ENCODE peak calls at places on chromosomes 4 and X, in seven cellular contexts. B is colonic mucosa; T is ovary; C is heart right ventricle; Y is CD4-positive, alpha-beta memory T cell; D is CD8-positive, alpha-beta T cell; A is heart left ventricle. V is an unnamed sample.

GRCh38 chr4:74480267-74480666 is 35.3 kb downstream of the AREG start:
- DNase-seq in T (no peak), C (no peak), D (no peak), B (no peak), A (no peak), Y (no peak), V (no peak)

GRCh38 chrX:136130931-136131843 is 16.1 kb upstream of the FHL1 start:
- DNase-seq in Y (no peak), T (no peak), C (no peak), A (no peak), B (no peak), D (no peak), V (no peak)

GRCh38 chr4:37988670-37989069 is 28.5 kb downstream of the PTTG2 start:
- DNase-seq in Y (no peak), C (no peak), T (no peak), A (no peak), B (no peak), D (no peak), V (no peak)

GRCh38 chr4:54082168-54082567 is 17.8 kb upstream of the CHIC2 start:
- DNase-seq in C (no peak), T (no peak), A (no peak), Y (no peak), D (no peak), B (peak; percentile 56), V (no peak)

GRCh38 chr4:77395481-77395880 is 210.1 kb upstream of the CXCL13 start:
- DNase-seq in C (no peak), T (no peak), B (no peak), D (no peak), Y (no peak), A (no peak), V (no peak)

GRCh38 chr4:46648088-46648744 is 258.3 kb upstream of the GABRA2 start:
- DNase-seq in B (peak; percentile 19), C (no peak), A (no peak), Y (no peak), D (no peak), T (no peak), V (no peak)

GRCh38 chr4:7411896-7412585 is 22.7 kb downstream of the PSAPL1 start:
- DNase-seq in Y (no peak), B (no peak), D (no peak), A (peak; percentile 24), T (peak; percentile 21), C (no peak), V (no peak)

GRCh38 chrX:113058634-113059033 is 218.0 kb upstream of the AMOT start:
- DNase-seq in Y (no peak), C (no peak), T (no peak), A (no peak), B (no peak), D (no peak), V (no peak)

GRCh38 chr4:17238633-17239032 is 273.3 kb downstream of the QDPR start:
- DNase-seq in A (no peak), T (no peak), C (no peak), B (no peak), Y (no peak), D (no peak), V (no peak)

GRCh38 chr4:4424499-4425115 is 37.7 kb downstream of the NSG1 start:
- DNase-seq in T (no peak), Y (no peak), B (peak; percentile 11), D (no peak), A (no peak), C (no peak), V (no peak)
- H3K4me1 ChIP-seq in T (peaks cover 5% of the 10 kb centered on the region), Y (peaks cover 6% of the 10 kb centered on the region), B (no peaks in the 10 kb centered on the region), D (no peaks in the 10 kb centered on the region), A (no peaks in the 10 kb centered on the region), C (no peaks in the 10 kb centered on the region), V (no peaks in the 10 kb centered on the region)

GRCh38 chr4:3430524-3430923 is 11.2 kb upstream of the HGFAC start:
- DNase-seq in Y (no peak), T (no peak), A (no peak), B (no peak), C (no peak), D (no peak), V (no peak)

GRCh38 chr4:3431446-3431993 is 10.2 kb upstream of the HGFAC start:
- DNase-seq in A (no peak), T (no peak), D (no peak), B (no peak), Y (no peak), C (no peak), V (no peak)

GRCh38 chr4:3434891-3435683 is 6.7 kb upstream of the HGFAC start:
- DNase-seq in B (no peak), A (no peak), T (peak; percentile 45), D (no peak), C (no peak), Y (no peak), V (peak; percentile 54)

GRCh38 chr4:3433138-3433869 is 8.5 kb upstream of the HGFAC start:
- DNase-seq in T (no peak), D (no peak), B (no peak), C (no peak), Y (no peak), A (no peak), V (no peak)

GRCh38 chr4:3432381-3432790 is 9.4 kb upstream of the HGFAC start:
- DNase-seq in B (no peak), D (no peak), C (no peak), Y (no peak), T (no peak), A (no peak), V (no peak)
- H3K4me1 ChIP-seq in B (peaks cover 3% of the 10 kb centered on the region), D (no peaks in the 10 kb centered on the region), C (no peaks in the 10 kb centered on the region), Y (no peaks in the 10 kb centered on the region), T (no peaks in the 10 kb centered on the region), A (no peaks in the 10 kb centered on the region), V (peaks cover 8% of the 10 kb centered on the region)

GRCh38 chr4:22457348-22457747 is 58.5 kb downstream of the ADGRA3 start:
- DNase-seq in C (no peak), A (no peak), Y (no peak), D (no peak), B (no peak), T (no peak), V (no peak)
- H3K4me1 ChIP-seq in C (peaks cover 9% of the 10 kb centered on the region), A (no peaks in the 10 kb centered on the region), Y (no peaks in the 10 kb centered on the region), D (no peaks in the 10 kb centered on the region), B (no peaks in the 10 kb centered on the region), T (no peaks in the 10 kb centered on the region), V (peaks cover 34% of the 10 kb centered on the region)

DNA sequence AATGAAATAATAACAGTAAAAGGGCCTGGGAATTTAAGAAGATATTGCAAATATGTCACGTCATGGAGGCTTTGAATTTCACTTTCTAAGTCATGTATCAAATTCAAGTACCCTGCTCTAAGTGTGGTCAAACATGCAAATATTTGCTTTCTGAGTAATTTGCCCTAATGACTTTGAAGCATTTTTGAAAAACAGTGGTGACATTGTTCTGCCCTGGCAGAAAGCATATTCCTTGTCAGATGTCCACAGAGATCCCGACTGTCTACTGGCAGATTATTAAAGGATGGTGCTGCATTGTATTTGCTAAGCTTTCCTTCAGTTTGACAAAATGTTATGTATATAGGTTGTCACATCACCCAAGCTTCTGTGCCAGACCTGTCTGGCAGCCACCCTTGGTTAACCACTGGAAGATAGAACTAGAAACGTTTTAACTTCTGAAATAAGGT is 92.5 kb downstream of the ANK2 start:
- DNase-seq in T (no peak), D (no peak), Y (no peak), A (no peak), B (no peak), C (no peak), V (no peak)
- H3K4me1 ChIP-seq in T (peaks cover 7% of the 10 kb centered on the region), D (no peaks in the 10 kb centered on the region), Y (no peaks in the 10 kb centered on the region), A (no peaks in the 10 kb centered on the region), B (no peaks in the 10 kb centered on the region), C (peaks cover 34% of the 10 kb centered on the region), V (no peaks in the 10 kb centered on the region)

DNA sequence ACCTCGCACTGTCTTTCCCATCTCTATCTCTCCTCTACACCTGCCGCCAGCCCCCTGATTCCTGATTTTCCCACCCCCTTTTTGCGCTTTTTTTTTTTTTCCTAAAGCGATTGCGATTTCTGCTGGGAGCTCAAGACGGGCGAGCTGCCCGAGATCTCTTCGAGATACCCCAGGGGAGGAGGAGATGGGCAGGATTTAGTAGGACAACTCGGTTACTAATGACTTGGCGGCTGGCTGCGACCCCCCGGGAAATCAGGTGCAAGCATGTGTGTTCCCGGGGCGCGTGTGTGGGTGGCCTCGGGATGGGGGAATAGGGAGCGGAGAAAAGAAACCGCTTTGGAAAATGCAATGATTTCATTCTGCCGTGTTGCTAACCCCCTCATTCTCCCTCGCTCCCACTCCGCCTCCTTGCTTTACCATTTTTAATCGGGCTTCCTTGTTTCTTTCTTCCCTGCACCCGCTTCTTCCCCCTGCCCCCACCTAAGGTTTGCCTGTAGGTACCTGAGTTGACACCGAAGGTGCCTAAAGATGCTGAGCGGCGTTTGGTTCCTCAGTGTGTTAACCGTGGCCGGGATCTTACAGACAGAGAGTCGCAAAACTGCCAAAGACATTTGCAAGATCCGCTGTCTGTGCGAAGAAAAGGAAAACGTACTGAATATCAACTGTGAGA is 4.4 kb downstream of the SLITRK2 start:
- DNase-seq in Y (no peak), D (no peak), T (no peak), A (no peak), C (no peak), B (no peak), V (no peak)
- H3K4me1 ChIP-seq in Y (no peaks in the 10 kb centered on the region), D (no peaks in the 10 kb centered on the region), T (no peaks in the 10 kb centered on the region), A (no peaks in the 10 kb centered on the region), C (no peaks in the 10 kb centered on the region), B (no peaks in the 10 kb centered on the region), V (no peaks in the 10 kb centered on the region)

GRCh38 chr4:169253087-169253675 is 17.6 kb downstream of the SH3RF1 start:
- DNase-seq in B (no peak), Y (no peak), C (no peak), T (no peak), D (no peak), A (no peak), V (no peak)

GRCh38 chr4:169250796-169251195 is 20.0 kb downstream of the SH3RF1 start:
- DNase-seq in A (no peak), Y (no peak), T (no peak), B (no peak), D (no peak), C (no peak), V (no peak)

GRCh38 chr4:169253904-169254303 is 16.9 kb downstream of the SH3RF1 start:
- DNase-seq in A (no peak), C (no peak), Y (no peak), B (no peak), D (no peak), T (no peak), V (no peak)

GRCh38 chr4:169251291-169252235 is 19.2 kb downstream of the SH3RF1 start:
- DNase-seq in A (no peak), Y (no peak), T (no peak), B (peak; percentile 57), C (no peak), D (no peak), V (no peak)

DNA sequence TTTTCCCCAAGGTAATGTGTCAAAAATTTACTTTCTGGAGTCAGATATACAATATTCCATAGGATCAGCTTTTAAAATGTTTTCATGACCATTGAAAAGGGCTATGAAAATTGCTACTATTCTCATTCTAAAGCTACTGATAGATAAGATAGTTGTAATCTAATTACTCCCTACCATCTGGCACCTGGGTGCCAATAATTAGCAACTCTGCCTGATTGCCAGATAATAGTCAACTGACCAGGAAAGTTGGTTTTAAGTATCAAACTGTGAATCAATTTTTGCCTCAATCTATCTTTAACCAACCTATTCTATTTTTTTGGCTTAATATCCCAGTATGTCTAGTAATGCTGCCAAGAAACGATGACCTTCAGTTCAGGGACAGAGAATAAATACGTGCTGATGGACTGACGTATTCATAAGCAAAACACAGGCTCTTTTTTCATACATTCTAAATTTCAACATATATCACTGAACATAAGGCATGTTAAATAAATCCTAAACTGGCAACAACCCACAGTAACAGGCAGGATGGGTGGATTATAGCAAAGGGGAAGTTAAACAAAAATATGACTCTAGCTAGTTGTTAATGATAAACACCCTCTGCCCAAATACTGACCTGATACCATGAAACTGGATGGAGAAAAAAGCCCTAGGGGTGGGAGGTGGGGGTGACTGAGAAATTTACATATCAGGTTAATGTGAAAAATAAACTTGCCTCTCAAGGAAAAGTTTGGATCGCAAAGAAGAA is 18.2 kb downstream of the SH3RF1 start:
- DNase-seq in T (no peak), B (no peak), Y (no peak), D (no peak), A (no peak), C (peak; percentile 19), V (no peak)
- H3K4me1 ChIP-seq in T (peaks cover 17% of the 10 kb centered on the region), B (peaks cover 16% of the 10 kb centered on the region), Y (no peaks in the 10 kb centered on the region), D (no peaks in the 10 kb centered on the region), A (peaks cover 28% of the 10 kb centered on the region), C (peaks cover 68% of the 10 kb centered on the region), V (peaks cover 46% of the 10 kb centered on the region)

V was measured in psoas muscle.